ENCODE peak calls at places on chromosomes 4 and X, in seven cellular contexts. A is CD4-positive, alpha-beta T cell; X is substantia nigra; D is chondrocyte; T is NCI-H1436; W is posterior cingulate gyrus; I is lower lobe of right lung. S is an unnamed sample.

GRCh38 chr4:117983541-117984451 is 50.5 kb upstream of the NDST3 start:
- DNase-seq in I (no peak), D (no peak), X (no peak), A (no peak), W (no peak), T (no peak), S (no peak)

GRCh38 chr4:26860922-26861433 is 337 bp downstream of the STIM2 start:
- DNase-seq in D (peak), X (peak), I (peak), W (peak), A (peak), T (no peak), S (peak)

GRCh38 chrX:155132110-155132509 is 60.8 kb downstream of the BRCC3 start:
- DNase-seq in W (no peak), A (no peak), X (no peak), I (no peak), D (no peak), T (no peak), S (no peak)

GRCh38 chr4:145876531-145877180 is 62.0 kb downstream of the ZNF827 start:
- DNase-seq in X (no peak), W (no peak), D (no peak), T (no peak), A (no peak), I (no peak), S (no peak)

GRCh38 chrX:72052415-72053090 is 79.2 kb downstream of the RTL5 start:
- DNase-seq in X (no peak), T (no peak), W (no peak), A (no peak), I (no peak), D (peak), S (no peak)

GRCh38 chrX:72308566-72309296 is 3.0 kb upstream of the CITED1 start:
- DNase-seq in I (peak), D (no peak), T (peak), A (no peak), X (peak), W (peak), S (peak)

GRCh38 chr4:145623831-145624230 is 4.6 kb downstream of the MMAA start:
- DNase-seq in D (no peak), W (no peak), I (no peak), X (no peak), A (no peak), T (no peak), S (no peak)

GRCh38 chr4:170226288-170226687 is 136.5 kb upstream of the AADAT start:
- DNase-seq in D (no peak), T (no peak), X (no peak), I (no peak), A (no peak), W (no peak), S (no peak)

GRCh38 chr4:56844817-56845580 is 23.5 kb upstream of the SPINK2 start:
- DNase-seq in X (no peak), A (no peak), T (no peak), I (no peak), D (no peak), W (no peak), S (no peak)

GRCh38 chrX:11423362-11423818 is 130.2 kb downstream of the AMELX start:
- DNase-seq in A (no peak), X (no peak), I (no peak), T (no peak), W (no peak), D (no peak), S (no peak)

GRCh38 chr4:1205641-1206298 is 33.4 kb upstream of the SPON2 start:
- DNase-seq in W (peak), T (no peak), I (peak), A (no peak), D (peak), X (no peak), S (peak)

GRCh38 chr4:161314371-161314770 is 849.4 kb downstream of the FSTL5 start:
- DNase-seq in A (no peak), D (no peak), I (no peak), W (no peak), X (no peak), T (no peak), S (no peak)

GRCh38 chr4:82891728-82892466 is 944 bp upstream of the SEC31A start:
- DNase-seq in X (no peak), A (no peak), I (no peak), T (no peak), D (no peak), W (no peak), S (no peak)

GRCh38 chr4:31045151-31045550 is 325.0 kb downstream of the PCDH7 start:
- DNase-seq in T (no peak), X (no peak), W (no peak), I (no peak), A (no peak), D (no peak), S (no peak)

GRCh38 chrX:40006025-40007017 is 91.4 kb downstream of the BCOR start:
- DNase-seq in T (no peak), D (no peak), W (no peak), A (no peak), I (peak), X (no peak), S (peak)

GRCh38 chr4:156255608-156256007 is 301.9 kb upstream of the CTSO start:
- DNase-seq in W (no peak), A (no peak), X (no peak), I (no peak), D (no peak), T (peak), S (no peak)

GRCh38 chrX:2696698-2697215 is 5.7 kb downstream of the CD99 start:
- DNase-seq in T (no peak), I (no peak), D (no peak), W (no peak), A (no peak), X (no peak), S (no peak)

GRCh38 chr4:70754990-70755688 is 33.4 kb downstream of the RUFY3 start:
- DNase-seq in I (no peak), T (no peak), W (no peak), D (no peak), A (no peak), X (no peak), S (no peak)

GRCh38 chrX:7347465-7347864 is 199.5 kb upstream of the PUDP start:
- DNase-seq in T (peak), A (no peak), W (no peak), X (no peak), D (no peak), I (no peak), S (no peak)

GRCh38 chr4:15695240-15695699 is 7.6 kb upstream of the BST1 start:
- DNase-seq in T (no peak), X (no peak), I (no peak), A (no peak), W (no peak), D (no peak), S (no peak)

GRCh38 chr4:70564033-70564432 is 28.0 kb upstream of the AMBN start:
- DNase-seq in X (no peak), A (no peak), W (no peak), I (no peak), D (no peak), T (no peak), S (no peak)

GRCh38 chr4:148205481-148205880 is 236.7 kb downstream of the NR3C2 start:
- DNase-seq in W (no peak), A (no peak), I (no peak), X (no peak), D (no peak), T (no peak), S (no peak)

GRCh38 chr4:92101609-92102231 is 202.0 kb upstream of the GRID2 start:
- DNase-seq in D (no peak), X (no peak), A (no peak), T (no peak), W (no peak), I (no peak), S (no peak)